ENCODE peak calls at places on chromosomes 2 and 18, in four cellular contexts. U is ELF-1, N is astrocyte of the spinal cord, Z is Right ventricle myocardium superior. T is an unnamed sample.
A peak's percentile ranks its signal among the peaks of the same experiment; 100 is the strongest.

GRCh38 chr18:42976869-42977268 is 138.6 kb downstream of the RIT2 start:
- DNase-seq in U (no peak), N (no peak), Z (no peak), T (no peak)

GRCh38 chr2:216849987-216850386 is 9.9 kb downstream of the TNP1 start:
- DNase-seq in U (no peak), N (no peak), Z (peak; percentile 79), T (no peak)

GRCh38 chr2:186841940-186842339 is 7.0 kb downstream of the ZSWIM2 start:
- DNase-seq in U (no peak), N (peak; percentile 69), Z (no peak), T (no peak)

GRCh38 chr2:41579811-41580210 is 468.0 kb upstream of the PKDCC start:
- DNase-seq in U (no peak), N (peak; percentile 59), Z (no peak), T (no peak)

GRCh38 chr18:30971338-30971956 is 71.1 kb downstream of the DSC3 start:
- DNase-seq in U (no peak), N (peak; percentile 57), Z (no peak), T (no peak)

GRCh38 chr2:98293003-98293402 is 53.3 kb upstream of the CNGA3 start:
- DNase-seq in U (no peak), N (no peak), Z (no peak), T (no peak)

GRCh38 chr2:121191191-121192170 is 93.5 kb downstream of the TFCP2L1 start:
- DNase-seq in U (no peak), N (no peak), Z (no peak), T (no peak)

GRCh38 chr18:73848656-73849055 is 299.0 kb downstream of the FBXO15 start:
- DNase-seq in U (no peak), N (peak; percentile 92), Z (no peak), T (no peak)

GRCh38 chr2:230877737-230878598 is 13.2 kb downstream of the ITM2C start:
- DNase-seq in U (no peak), N (no peak), Z (peak; percentile 29), T (peak; percentile 61)

GRCh38 chr2:234771176-234771575 is 180.6 kb upstream of the SH3BP4 start:
- DNase-seq in U (no peak), N (no peak), Z (no peak), T (no peak)

GRCh38 chr2:237412646-237413292 is 1.2 kb downstream of the COL6A3 start:
- DNase-seq in U (no peak), N (no peak), Z (no peak), T (no peak)

GRCh38 chr2:44807344-44808025 is 134.0 kb upstream of the SIX3 start:
- DNase-seq in U (no peak), N (peak; percentile 3), Z (no peak), T (no peak)

GRCh38 chr18:59354731-59355130 is 4.3 kb downstream of the LMAN1 start:
- DNase-seq in U (no peak), N (no peak), Z (no peak), T (no peak)

GRCh38 chr2:233821709-233822100 is 32.6 kb downstream of the HJURP start:
- DNase-seq in U (no peak), N (no peak), Z (no peak), T (no peak)

GRCh38 chr2:42128731-42129486 is 40.2 kb upstream of the EML4 start:
- DNase-seq in U (no peak), N (peak; percentile 83), Z (no peak), T (no peak)

T was measured in memory B cell.